ENCODE peak calls at places on chromosomes 3 and 15, in five cellular contexts. P is fibroblast of lung, O is DND-41, D is endothelial cell of umbilical vein, V is colonic mucosa. E is an unnamed sample.
A peak's percentile ranks its signal among the peaks of the same experiment; 100 is the strongest.

GRCh38 chr15:73704869-73705645 is 20.9 kb downstream of the CD276 start:
- DNase-seq in D (peak; percentile 52), P (peak; percentile 46), O (peak; percentile 68), V (peak; percentile 71), E (no peak)

GRCh38 chr3:37526511-37526910 is 335.2 kb upstream of the CTDSPL start:
- DNase-seq in D (no peak), P (peak; percentile 94), O (no peak), V (no peak), E (no peak)

GRCh38 chr3:17003457-17003856 is 118.7 kb downstream of the PLCL2 start:
- DNase-seq in P (no peak), V (no peak), D (no peak), O (no peak), E (peak; percentile 31)

GRCh38 chr3:535566-536416 is 339.2 kb downstream of the CHL1 start:
- DNase-seq in V (peak; percentile 21), D (no peak), O (no peak), P (peak; percentile 61), E (no peak)

GRCh38 chr15:70525551-70525950 is 237.8 kb downstream of the UACA start:
- DNase-seq in V (no peak), D (no peak), O (no peak), P (no peak), E (no peak)

GRCh38 chr15:43390723-43391122 is 19.8 kb downstream of the TUBGCP4 start:
- DNase-seq in P (peak; percentile 49), D (no peak), O (no peak), V (no peak), E (no peak)

GRCh38 chr3:126130081-126130855 is 46.3 kb upstream of the SLC41A3 start:
- DNase-seq in O (no peak), V (peak; percentile 32), D (no peak), P (no peak), E (no peak)

GRCh38 chr3:173403376-173403775 is 5.8 kb downstream of the NLGN1 start:
- DNase-seq in O (no peak), P (peak; percentile 5), V (no peak), D (no peak), E (no peak)

GRCh38 chr3:56758539-56758981 is 43.2 kb downstream of the ARHGEF3 start:
- DNase-seq in D (peak; percentile 87), P (peak; percentile 94), V (no peak), O (no peak), E (peak; percentile 70)

GRCh38 chr3:78827618-78828017 is 940.2 kb downstream of the ROBO1 start:
- DNase-seq in V (no peak), P (no peak), D (no peak), O (no peak), E (no peak)

GRCh38 chr3:158659454-158660237 is 12.8 kb downstream of the LXN start:
- DNase-seq in O (peak; percentile 52), P (peak; percentile 86), V (peak; percentile 67), D (peak; percentile 95), E (peak; percentile 25)

GRCh38 chr15:27358751-27359434 is 387.9 kb downstream of the GABRG3 start:
- DNase-seq in V (no peak), P (peak; percentile 28), D (no peak), O (no peak), E (no peak)

GRCh38 chr3:48564667-48565066 is 1.1 kb upstream of the UCN2 start:
- DNase-seq in O (no peak), V (no peak), D (no peak), P (no peak), E (no peak)

GRCh38 chr3:14411988-14412387 is 9.6 kb downstream of the SLC6A6 start:
- DNase-seq in D (no peak), O (no peak), V (no peak), P (no peak), E (no peak)

GRCh38 chr3:182683335-182684257 is 109.7 kb upstream of the ATP11B start:
- DNase-seq in P (peak; percentile 75), D (peak; percentile 84), O (peak; percentile 54), V (peak; percentile 82), E (peak; percentile 72)

GRCh38 chr3:38985981-38986380 is 65.8 kb downstream of the SCN11A start:
- DNase-seq in V (no peak), O (no peak), D (no peak), P (peak; percentile 32), E (no peak)

GRCh38 chr3:141129049-141130038 is 78.2 kb downstream of the SPSB4 start:
- DNase-seq in V (no peak), P (no peak), O (no peak), D (no peak), E (no peak)

GRCh38 chr3:136916200-136916599 is 41.6 kb upstream of the IL20RB start:
- DNase-seq in V (no peak), P (no peak), D (no peak), O (no peak), E (peak; percentile 73)

GRCh38 chr3:27717200-27717852 is 4.8 kb downstream of the EOMES start:
- DNase-seq in P (no peak), O (no peak), V (no peak), D (no peak), E (no peak)

GRCh38 chr3:41301548-41301947 is 102.2 kb downstream of the CTNNB1 start:
- DNase-seq in P (no peak), V (no peak), D (no peak), O (no peak), E (peak; percentile 46)

GRCh38 chr15:78284758-78285157 is 14.7 kb downstream of the SKIC8 start:
- DNase-seq in O (no peak), P (no peak), D (no peak), V (no peak), E (no peak)

GRCh38 chr3:59818033-59818936 is 768.5 kb upstream of the CFAP20DC start:
- DNase-seq in V (peak; percentile 78), P (peak; percentile 93), D (no peak), O (no peak), E (peak; percentile 60)

GRCh38 chr3:12190832-12191231 is 32.1 kb upstream of the TIMP4 start:
- DNase-seq in V (no peak), O (no peak), D (no peak), P (no peak), E (no peak)

GRCh38 chr3:155101398-155101797 is 21.3 kb downstream of the MME start:
- DNase-seq in V (no peak), P (peak; percentile 98), O (peak; percentile 50), D (no peak), E (no peak)

GRCh38 chr15:82086243-82086995 is 40.6 kb upstream of the MEX3B start:
- DNase-seq in P (no peak), V (no peak), O (no peak), D (no peak), E (no peak)

GRCh38 chr15:37490707-37491106 is 390.4 kb upstream of the MEIS2 start:
- DNase-seq in O (no peak), P (no peak), V (no peak), D (no peak), E (no peak)
- TF ChIP-seq CTCF in O (no peak), P (no peak), V (no peak), D (no peak), E (no peak)

GRCh38 chr3:66484106-66484857 is 16.5 kb downstream of the LRIG1 start:
- DNase-seq in V (no peak), P (no peak), D (no peak), O (no peak), E (no peak)
- H3K4me1 ChIP-seq in V (peaks cover 35% of the 10 kb centered on the region), P (peaks cover 41% of the 10 kb centered on the region), D (peaks cover 38% of the 10 kb centered on the region), O (peaks cover 64% of the 10 kb centered on the region), E (no peaks in the 10 kb centered on the region)

GRCh38 chr3:128506721-128507120 is 13.7 kb upstream of the GATA2 start:
- DNase-seq in D (no peak), V (no peak), P (no peak), O (no peak), E (no peak)

GRCh38 chr3:128505771-128506170 is 12.8 kb upstream of the GATA2 start:
- DNase-seq in D (no peak), V (no peak), O (no peak), P (no peak), E (no peak)

GRCh38 chr3:128504533-128504915 is 11.5 kb upstream of the GATA2 start:
- DNase-seq in O (no peak), V (no peak), P (no peak), D (no peak), E (no peak)

GRCh38 chr3:128503751-128504532 is 10.9 kb upstream of the GATA2 start:
- DNase-seq in O (no peak), D (no peak), V (no peak), P (no peak), E (no peak)

DNA sequence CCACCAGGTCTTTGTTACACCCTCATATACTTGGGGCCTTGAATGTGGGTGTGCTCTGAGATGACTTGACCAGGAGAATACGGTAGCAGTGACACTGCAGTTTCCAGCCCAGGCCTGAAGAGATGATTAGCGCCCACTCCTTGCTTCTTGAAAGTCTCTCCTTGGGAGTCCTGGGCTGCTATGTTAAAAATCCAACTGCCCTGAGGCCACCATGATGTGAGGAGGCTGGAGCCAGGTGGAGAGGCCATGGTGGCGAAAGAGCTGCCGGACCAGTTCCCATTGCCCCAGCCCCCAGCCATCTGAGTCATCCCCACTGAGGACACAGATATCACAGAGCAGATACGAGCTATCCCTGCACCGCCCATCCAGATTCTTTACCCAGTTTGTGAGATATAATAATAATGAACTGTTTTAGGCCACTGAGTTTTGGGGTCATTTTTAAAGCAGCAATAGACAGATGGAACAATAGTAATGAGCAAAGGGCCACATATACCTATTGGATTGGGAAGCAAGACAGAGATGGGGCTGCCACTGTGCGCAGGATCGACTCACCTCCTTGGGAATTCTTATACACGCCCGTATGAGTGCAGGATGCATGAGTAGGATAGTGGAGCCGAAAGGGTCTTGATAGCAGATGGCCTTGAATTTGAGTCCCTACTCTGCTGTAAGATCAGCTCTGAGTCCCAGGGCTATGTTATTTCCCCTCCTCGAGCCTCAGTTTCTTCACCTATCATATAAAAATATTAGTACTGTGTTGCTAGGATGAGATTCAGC is 12.1 kb upstream of the GATA2 start:
- DNase-seq in V (no peak), D (no peak), P (no peak), O (no peak), E (no peak)
- TF ChIP-seq CTCF in V (no peak), D (no peak), P (no peak), O (no peak), E (no peak)

GRCh38 chr3:195153121-195153520 is 117.8 kb downstream of the XXYLT1 start:
- DNase-seq in P (peak; percentile 34), V (no peak), O (no peak), D (no peak), E (no peak)

GRCh38 chr3:195150194-195151118 is 120.5 kb downstream of the XXYLT1 start:
- DNase-seq in O (no peak), V (peak; percentile 58), D (peak; percentile 99), P (peak; percentile 82), E (no peak)

GRCh38 chr3:195153653-195154052 is 117.3 kb downstream of the XXYLT1 start:
- DNase-seq in D (peak; percentile 32), V (no peak), O (no peak), P (peak; percentile 46), E (no peak)

GRCh38 chr3:195151402-195151801 is 119.6 kb downstream of the XXYLT1 start:
- DNase-seq in D (no peak), V (no peak), P (no peak), O (no peak), E (no peak)

DNA sequence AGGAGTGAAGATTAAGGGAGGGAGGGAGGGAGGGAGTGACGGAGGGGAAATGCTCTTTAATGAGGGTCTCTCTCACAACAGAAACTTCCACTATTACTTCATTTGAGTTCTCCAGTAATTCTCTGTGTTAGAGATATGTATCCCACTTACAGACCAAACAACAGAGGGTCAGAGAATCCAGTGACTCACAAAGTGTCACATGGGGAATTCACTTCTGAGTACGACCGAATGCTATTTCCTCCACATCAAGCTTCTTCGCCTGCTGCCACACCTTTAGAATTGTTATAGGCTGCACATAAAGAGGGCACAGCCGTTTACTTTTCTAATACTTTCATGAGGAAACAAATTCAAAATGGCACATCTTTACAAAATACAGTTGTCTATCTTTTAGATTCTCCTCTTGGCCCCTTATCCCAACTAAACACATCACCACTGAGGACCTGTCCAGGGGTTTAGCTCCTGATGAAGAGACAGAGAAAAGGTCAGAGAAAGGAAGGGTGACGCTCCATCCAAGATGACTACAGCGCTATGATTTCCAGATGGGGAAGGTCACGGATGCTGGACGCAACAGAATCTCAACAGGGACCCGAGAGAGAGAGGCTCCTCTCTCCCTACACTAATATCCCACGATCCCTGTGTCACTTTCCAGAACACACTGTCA is 119.0 kb downstream of the XXYLT1 start:
- DNase-seq in O (no peak), P (peak; percentile 66), D (peak; percentile 92), V (no peak), E (no peak)
- H3K4me1 ChIP-seq in O (no peaks in the 10 kb centered on the region), P (peaks cover 62% of the 10 kb centered on the region), D (peaks cover 88% of the 10 kb centered on the region), V (peaks cover 6% of the 10 kb centered on the region), E (peaks cover 34% of the 10 kb centered on the region)